ENCODE peak calls at places on chromosomes 5 and 9, in four cellular contexts. R is H9, M is coronary artery, N is tibial artery. C is an unnamed sample.

GRCh38 chr5:651296-652022 is 39.3 kb downstream of the CEP72 start:
- DNase-seq in R (no peak), M (no peak), N (no peak), C (no peak)

GRCh38 chr5:62385136-62385535 is 18.6 kb downstream of the DIMT1 start:
- DNase-seq in R (no peak), M (no peak), N (no peak), C (no peak)

GRCh38 chr5:854217-854616 is 3.4 kb upstream of the ZDHHC11 start:
- DNase-seq in R (no peak), M (no peak), N (peak; percentile 16), C (no peak)

GRCh38 chr9:81993656-81994055 is 5.1 kb downstream of the SPATA31D1 start:
- DNase-seq in R (no peak), M (no peak), N (no peak), C (no peak)

GRCh38 chr5:39016587-39017275 is 57.5 kb downstream of the RICTOR start:
- DNase-seq in R (no peak), M (no peak), N (no peak), C (no peak)

GRCh38 chr5:13553896-13554295 is 390.6 kb downstream of the DNAH5 start:
- DNase-seq in R (peak; percentile 63), M (no peak), N (no peak), C (no peak)

GRCh38 chr5:137521246-137521645 is 22.1 kb upstream of the SPOCK1 start:
- DNase-seq in R (no peak), M (no peak), N (no peak), C (no peak)

GRCh38 chr9:14471041-14471440 is 157.1 kb upstream of the NFIB start:
- DNase-seq in R (no peak), M (no peak), N (no peak), C (no peak)

GRCh38 chr5:176379881-176380280 is 8.5 kb downstream of the NOP16 start:
- DNase-seq in R (no peak), M (no peak), N (no peak), C (no peak)

GRCh38 chr5:71743135-71743534 is 24.1 kb downstream of the CARTPT start:
- DNase-seq in R (no peak), M (no peak), N (no peak), C (peak; percentile 22)

GRCh38 chr9:69121155-69122085 is 52.7 kb upstream of the TJP2 start:
- DNase-seq in R (peak; percentile 76), M (no peak), N (peak; percentile 43), C (peak; percentile 56)

GRCh38 chr9:74322661-74323314 is 174.3 kb upstream of the RORB start:
- DNase-seq in R (no peak), M (no peak), N (no peak), C (peak; percentile 6)

GRCh38 chr9:3435732-3436131 is 90.1 kb downstream of the RFX3 start:
- DNase-seq in R (no peak), M (no peak), N (no peak), C (no peak)

GRCh38 chr5:150175076-150175475 is 8.5 kb downstream of the CDX1 start:
- DNase-seq in R (no peak), M (no peak), N (no peak), C (no peak)

GRCh38 chr5:90877049-90877448 is 318.5 kb downstream of the ADGRV1 start:
- DNase-seq in R (no peak), M (no peak), N (no peak), C (no peak)

GRCh38 chr9:126147186-126147585 is 179.4 kb upstream of the MVB12B start:
- DNase-seq in R (peak; percentile 26), M (peak; percentile 24), N (no peak), C (no peak)

GRCh38 chr9:99173570-99174504 is 47.9 kb downstream of the ALG2 start:
- DNase-seq in R (no peak), M (no peak), N (no peak), C (no peak)

GRCh38 chr9:6938873-6939272 is 181.1 kb downstream of the KDM4C start:
- DNase-seq in R (no peak), M (no peak), N (no peak), C (no peak)

GRCh38 chr9:78783743-78784142 is 486.8 kb downstream of the PSAT1 start:
- DNase-seq in R (no peak), M (no peak), N (no peak), C (no peak)

GRCh38 chr5:97090944-97091343 is 51.5 kb downstream of the LIX1 start:
- DNase-seq in R (no peak), M (no peak), N (no peak), C (no peak)

GRCh38 chr5:26192496-26192895 is 845.9 kb downstream of the CDH9 start:
- DNase-seq in R (no peak), M (no peak), N (no peak), C (no peak)

GRCh38 chr9:82570226-82570625 is 492.7 kb downstream of the RASEF start:
- DNase-seq in R (no peak), M (no peak), N (no peak), C (no peak)

GRCh38 chr9:129750010-129750409 is 2.8 kb downstream of the PTGES start:
- DNase-seq in R (no peak), M (no peak), N (no peak), C (no peak)

GRCh38 chr5:160363122-160363521 is 7.3 kb downstream of the C1QTNF2 start:
- DNase-seq in R (no peak), M (peak; percentile 35), N (no peak), C (no peak)
- H3K27ac ChIP-seq in R (no peak overlapping the region), M (peak overlapping the region; percentile 78), N (peak overlapping the region; percentile 77), C (no peak overlapping the region)

GRCh38 chr5:141494761-141495455 is 6.0 kb downstream of the PCDHGC5 start:
- DNase-seq in R (peak; percentile 75), M (peak; percentile 35), N (no peak), C (no peak)

GRCh38 chr5:141491323-141492167 is 2.7 kb downstream of the PCDHGC5 start:
- DNase-seq in R (no peak), M (peak; percentile 60), N (no peak), C (no peak)

GRCh38 chr5:141492168-141492885 is 3.4 kb downstream of the PCDHGC5 start:
- DNase-seq in R (peak; percentile 62), M (peak; percentile 72), N (no peak), C (no peak)

GRCh38 chr5:141495456-141495811 is 6.6 kb downstream of the PCDHGC5 start:
- DNase-seq in R (no peak), M (no peak), N (no peak), C (no peak)

GRCh38 chr5:141493500-141494422 is 4.9 kb downstream of the PCDHGC5 start:
- DNase-seq in R (no peak), M (peak; percentile 73), N (no peak), C (no peak)
- H3K27ac ChIP-seq in R (no peak overlapping the region), M (peak overlapping the region; percentile 60), N (peak overlapping the region; percentile 11), C (no peak overlapping the region)

DNA sequence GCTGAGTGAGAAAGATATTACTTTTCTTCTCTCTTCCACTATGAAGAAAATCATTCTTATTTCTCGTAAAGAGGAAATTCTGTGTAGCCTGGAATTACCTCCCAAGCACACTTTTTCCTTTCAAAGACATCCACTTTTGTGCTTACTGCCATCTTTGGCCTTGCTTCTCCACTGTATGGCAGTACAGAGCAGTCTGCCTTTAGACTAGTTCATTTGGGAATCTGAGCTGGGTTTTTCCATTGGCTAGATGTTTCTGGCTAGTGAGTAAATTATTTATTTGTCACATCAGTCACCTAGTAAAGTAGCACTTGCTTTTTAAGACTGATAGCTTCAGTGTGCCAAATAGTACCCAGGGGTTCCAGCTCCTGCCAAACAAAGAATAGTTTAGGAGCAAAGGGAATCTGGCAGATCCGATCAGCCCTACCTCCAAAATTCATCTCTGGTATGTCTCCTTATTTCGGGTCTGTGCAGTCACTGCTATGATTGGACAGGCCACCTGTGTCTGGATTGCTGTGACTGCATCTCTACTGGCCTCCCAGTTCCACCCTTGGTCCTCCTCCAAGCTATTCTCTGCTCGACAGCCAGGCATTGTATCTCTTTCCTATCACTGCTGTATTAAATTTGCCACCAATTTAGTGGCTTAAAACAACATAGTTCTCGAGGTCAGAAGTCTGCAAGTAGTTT is 97.6 kb downstream of the NUDT12 start:
- DNase-seq in R (no peak), M (no peak), N (no peak), C (no peak)
- H3K27ac ChIP-seq in R (no peak overlapping the region), M (no peak overlapping the region), N (no peak overlapping the region), C (no peak overlapping the region)

DNA sequence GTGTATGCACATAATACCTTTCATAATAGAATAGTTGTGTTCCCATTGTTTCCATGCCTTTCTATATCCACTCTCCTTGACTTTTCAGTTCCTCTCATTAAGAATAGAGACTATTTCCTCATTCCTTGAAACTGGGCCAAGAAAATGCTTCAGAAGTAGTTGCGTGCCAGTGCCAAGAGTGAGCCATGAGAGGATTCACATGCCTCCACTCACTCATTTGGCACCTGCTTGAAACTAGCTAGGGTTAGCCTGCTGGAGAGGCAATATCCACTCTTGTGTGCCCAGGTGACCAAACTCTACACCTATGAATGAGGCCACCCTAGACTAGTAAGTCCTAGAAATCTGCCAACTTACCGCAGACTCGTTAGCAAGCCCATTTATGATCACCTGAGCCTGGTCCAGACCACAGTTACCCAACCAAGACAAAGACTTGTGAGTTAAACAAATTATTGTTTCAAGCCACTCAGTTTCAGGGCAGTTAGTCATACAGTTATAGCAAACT is 276.3 kb downstream of the EPB41L4A start:
- DNase-seq in R (no peak), M (no peak), N (no peak), C (no peak)
- H3K27ac ChIP-seq in R (no peak overlapping the region), M (no peak overlapping the region), N (no peak overlapping the region), C (no peak overlapping the region)

DNA sequence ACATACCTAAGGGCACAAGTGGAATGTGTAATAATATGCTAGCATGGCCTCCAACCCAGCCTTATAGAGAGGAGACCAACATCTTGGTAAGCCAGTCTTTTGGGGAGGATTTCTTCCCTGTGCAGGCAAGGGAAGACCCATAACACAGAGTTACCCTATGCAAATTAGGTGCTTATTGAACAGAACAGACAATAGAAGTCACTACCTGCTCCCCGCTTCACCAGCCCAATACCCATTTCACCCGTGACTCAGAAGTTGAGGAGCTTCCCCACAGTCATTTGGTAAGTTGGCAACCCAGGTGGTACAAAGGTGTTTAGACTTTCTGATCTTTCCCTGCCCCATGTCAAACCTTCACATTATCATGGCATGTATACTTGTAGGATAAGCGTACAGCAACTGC is 44.6 kb downstream of the AOPEP start:
- DNase-seq in R (no peak), M (no peak), N (no peak), C (no peak)
- H3K27ac ChIP-seq in R (no peak overlapping the region), M (no peak overlapping the region), N (peak overlapping the region; percentile 54), C (no peak overlapping the region)

DNA sequence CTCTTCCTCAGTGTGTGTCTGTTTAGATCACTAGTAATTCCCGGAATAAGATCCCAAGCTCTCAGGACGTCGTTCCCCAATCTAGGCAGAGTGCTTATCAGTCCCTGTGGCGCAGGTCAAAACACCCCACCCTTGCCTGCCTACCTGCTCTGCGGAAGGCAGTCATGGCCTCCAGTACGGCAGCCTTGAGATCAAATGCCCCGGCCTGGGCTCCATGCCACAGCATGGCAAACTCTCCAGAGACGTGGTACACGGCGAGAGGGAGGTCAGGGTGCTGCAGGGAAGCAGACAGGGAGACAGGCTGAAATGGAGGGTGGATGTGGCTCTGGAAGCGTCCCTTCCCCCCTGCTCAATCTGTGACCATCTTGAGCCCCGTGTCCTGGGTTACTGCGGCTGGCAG is 12.0 kb upstream of the HDHD3 start:
- DNase-seq in R (no peak), M (no peak), N (no peak), C (no peak)
- H3K27ac ChIP-seq in R (no peak overlapping the region), M (no peak overlapping the region), N (no peak overlapping the region), C (no peak overlapping the region)

GRCh38 chr5:86880785-86881492 is 263.2 kb downstream of the COX7C start:
- DNase-seq in R (peak; percentile 89), M (no peak), N (no peak), C (peak; percentile 78)
- H3K27ac ChIP-seq in R (no peak overlapping the region), M (no peak overlapping the region), N (no peak overlapping the region), C (peak overlapping the region; percentile 85)

C was measured in WERI-Rb-1.